ENCODE peak calls at places on chromosome 16, in ten cellular contexts. X is thoracic aorta, A is stomach, I is LNCaP clone FGC, J is cardiac muscle cell, Z is HFF-Myc, H is coronary artery, U is BE2C, F is GM06990, G is spleen. N is an unnamed sample.

GRCh38 chr16:64412578-64413280 is 709.1 kb downstream of the CDH11 start:
- DNase-seq in F (no peak), J (peak), X (peak), G (no peak), A (no peak), U (no peak), H (no peak), I (no peak), Z (no peak), N (peak)

GRCh38 chr16:56869513-56870270 is 4.7 kb downstream of the SLC12A3 start:
- DNase-seq in A (no peak), U (no peak), H (no peak), J (peak), X (no peak), I (no peak), F (peak), Z (no peak), G (no peak), N (peak)

GRCh38 chr16:17773698-17774101 is 302.9 kb upstream of the XYLT1 start:
- DNase-seq in H (no peak), I (peak), F (no peak), U (no peak), J (no peak), X (no peak), Z (no peak), A (no peak), G (no peak), N (no peak)

GRCh38 chr16:35196313-35196712 is 1736.9 kb downstream of the TP53TG3F start:
- DNase-seq in F (no peak), A (no peak), G (peak), J (no peak), Z (no peak), U (no peak), I (no peak), X (no peak), H (peak), N (no peak)

GRCh38 chr16:57134982-57135381 is 42.6 kb downstream of the CPNE2 start:
- DNase-seq in G (peak), Z (no peak), J (no peak), H (no peak), F (no peak), I (no peak), A (no peak), X (no peak), U (no peak), N (peak)

GRCh38 chr16:78756189-78756661 is 656.8 kb downstream of the WWOX start:
- DNase-seq in J (no peak), F (no peak), H (no peak), X (no peak), Z (no peak), A (no peak), U (no peak), G (no peak), I (no peak), N (no peak)

GRCh38 chr16:4380131-4381063 is 8.7 kb downstream of the VASN start:
- DNase-seq in I (no peak), Z (no peak), H (no peak), U (no peak), J (no peak), X (no peak), F (no peak), G (no peak), A (no peak), N (no peak)

GRCh38 chr16:50469744-50470301 is 78.4 kb upstream of the NKD1 start:
- DNase-seq in G (no peak), H (no peak), U (no peak), I (no peak), X (no peak), Z (no peak), F (no peak), J (no peak), A (no peak), N (no peak)

GRCh38 chr16:67428146-67428731 is 2.7 kb upstream of the HSD11B2 start:
- DNase-seq in X (no peak), H (no peak), A (peak), G (peak), I (no peak), J (peak), F (no peak), Z (no peak), U (peak), N (peak)

GRCh38 chr16:29909398-29909797 is 9.1 kb downstream of the ASPHD1 start:
- DNase-seq in Z (no peak), H (no peak), U (no peak), X (no peak), I (no peak), J (peak), A (no peak), F (no peak), G (no peak), N (no peak)

GRCh38 chr16:1773703-1774455 is 945 bp upstream of the MRPS34 start:
- DNase-seq in I (peak), F (no peak), G (no peak), X (no peak), H (no peak), J (peak), A (peak), U (peak), Z (no peak), N (peak)

GRCh38 chr16:65373095-65373494 is 251.2 kb upstream of the CDH11 start:
- DNase-seq in Z (no peak), U (no peak), J (peak), A (no peak), H (no peak), F (no peak), X (no peak), G (no peak), I (no peak), N (no peak)

GRCh38 chr16:67148221-67148620 is 2.6 kb downstream of the B3GNT9 start:
- DNase-seq in Z (no peak), X (no peak), U (no peak), F (no peak), H (no peak), J (no peak), A (no peak), I (no peak), G (peak), N (no peak)

GRCh38 chr16:15672514-15673167 is 22.6 kb downstream of the NDE1 start:
- DNase-seq in I (peak), U (no peak), G (peak), H (peak), X (peak), F (no peak), J (peak), A (peak), Z (peak), N (peak)

GRCh38 chr16:2966803-2967184 is 2.4 kb upstream of the PAQR4 start:
- DNase-seq in J (peak), G (peak), A (peak), X (no peak), H (no peak), F (peak), Z (no peak), U (no peak), I (no peak), N (no peak)

GRCh38 chr16:10613771-10614485 is 33.5 kb upstream of the EMP2 start:
- DNase-seq in F (no peak), I (no peak), X (no peak), J (no peak), H (no peak), G (no peak), A (no peak), U (no peak), Z (no peak), N (no peak)

GRCh38 chr16:57720142-57720575 is 15.4 kb upstream of the KATNB1 start:
- DNase-seq in U (peak), A (peak), Z (peak), G (peak), J (peak), I (no peak), H (no peak), F (no peak), X (no peak), N (peak)

GRCh38 chr16:89706446-89707260 is 5.1 kb upstream of the SPATA2L start:
- DNase-seq in U (no peak), A (no peak), G (no peak), H (no peak), Z (no peak), F (no peak), J (no peak), I (no peak), X (no peak), N (no peak)
- H3K4me3 ChIP-seq in U (peak), A (no peak), G (no peak), H (no peak), Z (no peak), F (no peak), J (no peak), I (no peak), X (no peak), N (no peak)

GRCh38 chr16:80931985-80932720 is 74.5 kb downstream of the CMC2 start:
- DNase-seq in X (no peak), U (peak), A (peak), G (no peak), Z (no peak), H (peak), I (no peak), J (peak), F (peak), N (peak)
- TF ChIP-seq CTCF in X (no peak), U (no peak), A (no peak), G (no peak), Z (no peak), H (no peak), I (no peak), J (no peak), F (no peak), N (no peak)

GRCh38 chr16:79808731-79809130 is 208.2 kb upstream of the MAF start:
- DNase-seq in F (no peak), Z (no peak), H (no peak), A (no peak), X (no peak), I (no peak), U (no peak), J (no peak), G (no peak), N (no peak)
- H3K4me3 ChIP-seq in F (no peak), Z (no peak), H (no peak), A (no peak), X (no peak), I (no peak), U (no peak), J (no peak), G (no peak), N (no peak)

GRCh38 chr16:27181020-27181419 is 22.3 kb upstream of the KDM8 start:
- DNase-seq in Z (no peak), F (no peak), G (no peak), U (no peak), H (no peak), A (no peak), J (no peak), I (no peak), X (no peak), N (no peak)
- TF ChIP-seq CTCF in Z (no peak), F (peak), G (no peak), U (peak), H (no peak), A (no peak), J (no peak), I (no peak), X (no peak), N (peak)

DNA sequence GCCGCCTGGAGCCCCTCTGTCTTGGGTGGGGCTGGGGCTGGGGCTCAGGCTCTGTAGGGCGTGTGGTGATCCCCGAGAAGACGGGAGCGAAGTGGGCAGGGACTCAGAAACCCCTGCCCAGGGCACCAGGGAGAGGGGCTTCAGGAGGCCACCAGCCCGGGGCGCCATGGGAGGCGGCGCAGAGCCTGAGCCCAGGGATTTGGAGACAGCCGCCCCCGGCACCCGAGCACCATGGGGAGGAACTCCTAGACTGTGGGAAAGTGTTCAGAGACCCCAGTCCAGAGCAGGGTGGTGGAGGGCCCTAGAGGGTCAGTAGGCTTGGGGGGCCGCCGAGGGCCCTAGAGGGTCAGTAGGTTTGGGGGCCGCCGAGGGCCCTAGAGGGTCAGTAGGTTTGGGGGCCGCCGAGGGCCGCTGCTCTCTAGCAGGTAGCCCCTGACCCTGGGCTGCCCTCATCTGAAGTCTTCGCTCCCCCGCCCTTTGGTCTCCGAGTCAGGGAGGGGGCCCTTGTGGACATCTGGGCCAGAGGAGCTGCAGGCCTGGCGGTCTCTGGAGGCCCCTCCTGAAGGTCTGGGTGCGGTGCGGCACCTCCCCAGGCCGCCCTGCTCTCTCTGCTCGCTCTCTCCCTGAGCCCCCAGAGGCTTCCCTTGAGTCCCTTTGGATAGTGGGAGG is 734 bp downstream of the ARHGDIG start:
- DNase-seq in F (no peak), I (no peak), H (no peak), A (no peak), Z (no peak), G (no peak), J (no peak), X (no peak), U (no peak), N (no peak)
- H3K4me3 ChIP-seq in F (no peak), I (peak), H (peak), A (peak), Z (peak), G (no peak), J (peak), X (peak), U (peak), N (no peak)

GRCh38 chr16:556479-557173 is 3.6 kb upstream of the PRR35 start:
- DNase-seq in J (no peak), G (no peak), A (no peak), F (no peak), Z (no peak), U (no peak), H (no peak), X (no peak), I (no peak), N (no peak)

GRCh38 chr16:554297-554621 is 5.9 kb upstream of the PRR35 start:
- DNase-seq in A (no peak), Z (no peak), U (no peak), X (no peak), I (no peak), J (no peak), F (no peak), H (no peak), G (no peak), N (no peak)

GRCh38 chr16:557463-558297 is 2.5 kb upstream of the PRR35 start:
- DNase-seq in J (no peak), A (no peak), X (no peak), G (no peak), F (no peak), Z (no peak), I (no peak), U (no peak), H (no peak), N (no peak)

GRCh38 chr16:554640-555413 is 5.4 kb upstream of the PRR35 start:
- DNase-seq in F (no peak), U (peak), X (no peak), G (no peak), H (no peak), Z (no peak), A (no peak), J (peak), I (no peak), N (peak)

DNA sequence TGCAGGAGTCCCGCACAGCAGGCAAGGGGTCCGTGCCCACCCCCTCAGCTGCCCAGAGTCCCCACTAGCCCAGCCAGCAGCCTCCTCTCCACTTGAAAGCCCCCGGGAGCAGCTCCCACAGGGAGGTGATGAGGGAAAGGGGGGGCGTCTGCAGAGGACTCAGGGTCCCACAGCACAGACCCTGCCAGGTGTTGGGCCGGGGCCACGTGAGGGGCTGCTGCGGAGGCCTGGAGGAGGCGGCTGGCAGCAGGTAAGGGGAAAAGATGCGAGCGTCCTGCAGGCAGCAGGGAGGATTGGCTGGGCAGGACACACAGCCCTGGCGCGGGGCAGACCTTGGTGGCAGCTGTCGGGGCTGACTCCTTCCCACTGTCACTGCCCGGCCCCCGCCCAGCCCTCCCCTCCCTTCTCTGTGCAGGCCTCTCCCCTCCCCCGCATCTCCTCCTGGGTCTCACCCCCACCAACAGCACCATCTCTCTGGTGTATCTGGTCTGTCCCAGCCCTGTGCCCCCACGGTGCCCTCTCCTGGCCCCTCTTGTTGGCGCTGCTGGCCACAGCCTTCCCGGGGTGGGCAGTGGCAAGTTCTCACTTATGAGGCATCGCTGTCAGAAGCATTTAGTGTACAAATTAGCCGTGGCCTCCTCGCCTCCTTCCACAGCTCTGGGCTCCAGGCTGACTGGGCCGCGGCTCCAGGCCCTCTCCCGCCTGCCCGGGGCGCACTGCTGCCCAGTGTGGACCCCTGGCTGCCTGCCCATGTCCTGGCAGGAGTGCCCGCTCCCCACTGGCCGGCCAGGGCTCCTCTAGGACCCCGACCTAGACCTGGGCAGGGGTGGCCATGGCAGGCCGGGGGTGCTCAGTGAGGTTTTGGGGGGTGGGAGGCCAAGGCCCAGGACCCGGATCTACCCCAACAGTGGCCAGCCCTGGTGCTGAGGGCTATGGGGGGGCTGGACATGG is 4.4 kb upstream of the PRR35 start:
- DNase-seq in G (no peak), I (no peak), J (no peak), F (no peak), U (peak), Z (no peak), H (no peak), A (no peak), X (no peak), N (no peak)
- TF ChIP-seq CTCF in G (no peak), I (no peak), J (no peak), F (no peak), U (no peak), Z (no peak), H (no peak), A (no peak), X (no peak), N (no peak)

DNA sequence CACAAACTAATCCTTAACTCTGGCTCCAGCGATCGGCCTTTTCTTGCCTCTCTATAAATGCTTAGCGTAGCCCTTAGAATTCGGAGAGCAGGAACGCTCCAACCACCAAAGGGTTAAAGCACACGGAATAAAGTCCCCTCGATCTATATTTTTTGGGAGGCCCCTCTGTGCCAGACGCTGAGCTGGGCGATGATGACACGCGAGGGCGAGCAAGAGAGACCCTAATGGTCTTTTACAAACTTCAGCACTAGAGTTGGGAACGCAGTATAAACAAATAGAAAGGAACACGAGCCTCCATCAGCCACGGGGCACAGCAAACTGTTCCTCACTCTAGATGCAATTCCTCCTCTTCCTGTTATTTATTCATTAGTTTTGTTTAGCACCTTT is 1.8 kb downstream of the TOX3 start:
- DNase-seq in G (no peak), A (no peak), H (no peak), J (no peak), F (no peak), I (peak), X (no peak), U (no peak), Z (no peak), N (no peak)
- H3K4me3 ChIP-seq in G (no peak), A (peak), H (peak), J (peak), F (no peak), I (peak), X (peak), U (peak), Z (no peak), N (no peak)

GRCh38 chr16:87851141-87851587 is 18.1 kb downstream of the SLC7A5 start:
- DNase-seq in F (no peak), U (no peak), X (no peak), I (no peak), A (no peak), J (no peak), H (no peak), G (no peak), Z (no peak), N (peak)

GRCh38 chr16:87850009-87851006 is 19.0 kb downstream of the SLC7A5 start:
- DNase-seq in G (peak), I (no peak), F (peak), Z (no peak), H (no peak), U (peak), J (peak), X (no peak), A (peak), N (peak)

GRCh38 chr16:87849419-87850008 is 19.8 kb downstream of the SLC7A5 start:
- DNase-seq in A (peak), Z (no peak), I (no peak), U (no peak), F (no peak), G (no peak), J (no peak), X (no peak), H (no peak), N (no peak)

GRCh38 chr16:87853411-87854052 is 15.8 kb downstream of the SLC7A5 start:
- DNase-seq in Z (peak), H (peak), I (peak), X (peak), U (peak), J (peak), G (peak), F (peak), A (peak), N (peak)

DNA sequence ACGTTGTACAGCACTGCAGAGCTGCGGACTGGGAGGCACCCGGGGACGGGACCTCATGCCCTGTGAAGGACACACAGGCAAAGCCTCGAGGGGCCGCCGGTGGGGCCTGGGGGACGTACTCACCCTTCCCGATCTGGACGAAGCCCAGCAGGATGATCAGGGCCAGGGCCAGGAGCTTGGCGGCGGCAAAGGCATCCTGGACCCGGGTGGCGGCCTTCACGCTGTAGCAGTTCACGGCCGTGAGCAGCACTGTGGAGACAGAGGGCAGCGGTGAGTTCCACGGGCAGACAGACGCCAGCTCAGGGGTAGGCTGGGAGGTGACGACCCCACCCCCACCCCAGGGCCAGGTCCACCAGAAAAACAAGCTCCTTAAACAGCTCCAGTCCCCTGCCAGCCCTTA is 17.7 kb downstream of the SLC7A5 start:
- DNase-seq in J (no peak), U (no peak), A (no peak), G (no peak), F (no peak), Z (no peak), I (no peak), H (no peak), X (no peak), N (no peak)
- TF ChIP-seq CTCF in J (no peak), U (peak), A (no peak), G (no peak), F (peak), Z (no peak), I (peak), H (no peak), X (no peak), N (no peak)

DNA sequence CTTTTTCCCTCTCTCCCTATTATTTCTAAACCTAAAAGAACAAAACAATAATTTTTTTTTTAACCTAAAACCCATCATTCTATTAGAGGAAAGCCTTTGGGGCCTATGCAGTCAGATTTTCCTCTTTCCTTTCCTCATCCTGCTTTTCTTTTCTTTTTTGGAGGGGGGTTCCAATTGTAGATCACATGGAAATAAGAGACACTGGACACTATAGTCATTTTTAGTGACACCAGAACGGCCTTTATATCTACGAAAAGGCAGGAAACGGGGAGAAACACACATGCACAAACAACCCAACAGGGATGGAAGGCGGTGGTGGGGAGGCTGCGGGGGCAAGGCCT is 5.1 kb upstream of the ZFHX3 start:
- DNase-seq in G (no peak), J (no peak), A (no peak), Z (no peak), U (no peak), I (no peak), X (no peak), H (no peak), F (no peak), N (no peak)
- H3K4me3 ChIP-seq in G (no peak), J (no peak), A (no peak), Z (no peak), U (peak), I (peak), X (peak), H (peak), F (no peak), N (no peak)

GRCh38 chr16:52912565-52913173 is 140.0 kb downstream of the CHD9NB start:
- DNase-seq in J (peak), H (no peak), U (peak), F (no peak), G (no peak), X (no peak), I (peak), A (peak), Z (peak), N (peak)
- TF ChIP-seq CTCF in J (peak), H (peak), U (peak), F (peak), G (no peak), X (no peak), I (peak), A (peak), Z (peak), N (peak)

N was measured in epithelial cell of esophagus.